ENCODE peak calls at places on chromosomes 1 and 21, in six cellular contexts. H is OCI-LY7; B is heart left ventricle; W is psoas muscle; L is CD8-positive, alpha-beta T cell; G is cardiac muscle cell. E is an unnamed sample. For H3K4me1, the result is how much of the 10 kb centered on the place peaks cover.

GRCh38 chr1:170674239-170674638 is 10.3 kb downstream of the PRRX1 start:
- DNase-seq in W (no peak), B (no peak), L (no peak), G (peak), H (no peak), E (no peak)

GRCh38 chr1:99681583-99681982 is 35.7 kb downstream of the PALMD start:
- DNase-seq in L (no peak), W (no peak), G (peak), B (peak), H (no peak), E (no peak)

GRCh38 chr1:156499703-156500577 is 635 bp downstream of the MEF2D start:
- DNase-seq in W (peak), L (peak), B (peak), H (peak), G (no peak), E (no peak)

GRCh38 chr1:2392686-2393085 is 1.0 kb downstream of the RER1 start:
- DNase-seq in W (no peak), B (no peak), G (no peak), H (no peak), L (no peak), E (no peak)

GRCh38 chr1:6082430-6082971 is 36.8 kb downstream of the KCNAB2 start:
- DNase-seq in B (no peak), L (no peak), G (peak), W (peak), H (no peak), E (no peak)

GRCh38 chr1:212237651-212238050 is 47.6 kb upstream of the PPP2R5A start:
- DNase-seq in G (no peak), B (no peak), H (no peak), W (no peak), L (no peak), E (no peak)

GRCh38 chr1:150173161-150173585 is 23.5 kb downstream of the PLEKHO1 start:
- DNase-seq in L (no peak), H (no peak), G (no peak), B (no peak), W (no peak), E (no peak)

GRCh38 chr1:232868793-232869491 is 63.7 kb downstream of the MAP10 start:
- DNase-seq in B (peak), W (peak), G (peak), H (no peak), L (no peak), E (peak)

GRCh38 chr21:43758132-43758619 is 17.9 kb downstream of the CSTB start:
- DNase-seq in W (peak), L (no peak), G (peak), H (no peak), B (no peak), E (no peak)
- H3K4me3 ChIP-seq in W (peak), L (no peak), G (no peak), H (no peak), B (peak), E (no peak)

GRCh38 chr1:1122078-1122811 is 6.4 kb upstream of the C1orf159 start:
- DNase-seq in L (peak), W (peak), B (peak), G (peak), H (peak), E (peak)
- H3K4me1 ChIP-seq in L (under half), W (under half), B (under half), G (under half), H (under half), E (under half)

GRCh38 chr1:10677508-10678364 is 118.7 kb downstream of the CASZ1 start:
- DNase-seq in G (no peak), B (peak), L (no peak), H (no peak), W (no peak), E (peak)

GRCh38 chr1:10676987-10677386 is 119.5 kb downstream of the CASZ1 start:
- DNase-seq in B (no peak), G (no peak), H (no peak), L (no peak), W (no peak), E (no peak)

GRCh38 chr1:10679521-10680220 is 116.8 kb downstream of the CASZ1 start:
- DNase-seq in L (no peak), G (peak), B (peak), W (no peak), H (peak), E (no peak)

GRCh38 chr1:10678852-10679251 is 117.6 kb downstream of the CASZ1 start:
- DNase-seq in G (no peak), L (no peak), H (no peak), W (no peak), B (no peak), E (no peak)

GRCh38 chr1:10678395-10678794 is 118.1 kb downstream of the CASZ1 start:
- DNase-seq in B (no peak), H (no peak), G (no peak), W (no peak), L (no peak), E (no peak)
- H3K4me3 ChIP-seq in B (no peak), H (no peak), G (no peak), W (no peak), L (no peak), E (no peak)

GRCh38 chr21:37453350-37453749 is 86.8 kb downstream of the DYRK1A start:
- DNase-seq in H (no peak), L (no peak), B (no peak), G (no peak), W (no peak), E (no peak)
- H3K4me1 ChIP-seq in H (under half), L (under half), B (half or more), G (half or more), W (half or more), E (under half)

GRCh38 chr1:29879217-29879616 is 642.9 kb downstream of the PTPRU start:
- DNase-seq in H (no peak), L (no peak), B (no peak), W (no peak), G (no peak), E (no peak)
- H3K4me3 ChIP-seq in H (no peak), L (no peak), B (no peak), W (no peak), G (no peak), E (no peak)

DNA sequence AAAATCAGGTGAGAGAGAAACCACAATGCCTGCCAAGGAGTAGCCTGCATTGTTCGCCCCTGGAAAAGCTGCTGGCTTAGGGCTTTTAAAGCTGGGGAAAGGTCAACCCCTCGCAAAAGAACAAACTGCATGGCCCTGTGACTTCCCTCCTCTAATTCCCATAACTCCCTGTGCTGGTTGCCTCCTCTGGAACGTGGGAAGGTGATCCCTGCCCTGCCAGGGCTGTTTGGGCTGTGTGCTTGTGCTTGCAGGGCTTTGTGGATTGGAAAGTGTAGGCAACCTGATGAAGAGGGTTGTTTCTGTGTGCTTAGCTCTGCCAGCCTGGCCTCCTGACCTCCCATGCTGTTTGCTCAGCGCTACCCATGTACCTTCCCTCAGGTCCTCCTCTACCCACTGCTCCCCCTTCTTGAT is 146.8 kb downstream of the PLPP3 start:
- DNase-seq in G (no peak), L (no peak), B (no peak), W (no peak), H (no peak), E (peak)
- H3K4me1 ChIP-seq in G (under half), L (under half), B (under half), W (under half), H (under half), E (under half)

DNA sequence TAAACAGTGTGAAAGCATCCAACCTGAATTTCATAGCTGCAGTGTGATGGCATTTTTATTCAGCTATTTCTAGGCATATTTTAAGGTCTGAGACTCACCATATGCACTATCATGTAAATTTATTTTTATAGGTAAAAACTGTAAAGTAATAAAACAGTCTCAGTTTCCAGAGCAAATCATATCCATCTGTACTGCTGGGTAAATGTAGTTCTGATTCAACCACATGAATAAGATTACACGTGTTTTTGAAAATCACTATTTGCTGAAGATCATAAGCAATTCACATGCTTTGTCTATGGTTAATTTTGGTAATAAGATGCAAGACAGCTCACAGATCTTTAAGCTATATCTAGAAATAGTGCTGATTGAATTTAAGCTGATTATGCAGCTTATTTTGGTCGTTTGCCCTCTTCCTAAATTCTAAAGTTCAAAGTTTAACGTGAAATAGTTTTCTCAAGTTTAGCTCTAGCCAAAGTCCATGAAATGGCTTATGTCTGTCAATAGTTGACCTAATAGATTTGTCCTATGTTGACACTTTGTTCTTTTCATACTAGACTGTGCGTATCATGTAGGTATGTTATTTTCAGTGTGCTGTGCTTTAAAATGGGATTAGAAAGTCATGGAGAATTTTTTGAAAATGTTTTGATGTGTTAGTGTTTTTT is 489.0 kb downstream of the USP25 start:
- DNase-seq in L (no peak), B (no peak), W (no peak), H (no peak), G (no peak), E (no peak)
- H3K4me3 ChIP-seq in L (no peak), B (no peak), W (no peak), H (no peak), G (no peak), E (no peak)

DNA sequence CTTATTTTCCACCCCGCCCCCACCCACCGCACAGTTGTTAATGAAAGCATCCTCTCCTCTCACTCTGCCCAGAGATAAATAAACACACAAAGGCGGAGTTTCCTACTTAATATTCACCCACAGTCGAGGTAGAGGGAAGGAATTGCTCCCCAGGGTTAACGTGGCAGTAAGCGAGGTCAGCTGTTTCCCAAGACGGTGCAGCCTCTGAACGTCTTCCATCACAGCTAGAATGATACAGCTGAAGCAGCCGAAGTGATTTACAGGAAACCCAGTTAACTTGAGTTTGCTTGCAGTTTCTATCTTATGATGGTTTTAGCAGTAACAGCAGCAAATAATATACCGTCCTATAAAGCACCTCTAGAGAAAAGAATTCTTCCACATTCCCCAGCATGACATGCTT is 283.9 kb downstream of the PBX1 start:
- DNase-seq in B (no peak), H (no peak), W (no peak), L (no peak), G (peak), E (no peak)
- H3K4me1 ChIP-seq in B (under half), H (under half), W (under half), L (under half), G (under half), E (under half)

GRCh38 chr1:12507631-12508030 is 110.4 kb downstream of the DHRS3 start:
- DNase-seq in L (no peak), G (no peak), H (no peak), B (no peak), W (no peak), E (no peak)

GRCh38 chr1:12505176-12505575 is 112.8 kb downstream of the DHRS3 start:
- DNase-seq in H (no peak), L (no peak), W (no peak), B (no peak), G (no peak), E (no peak)

GRCh38 chr1:12506581-12507280 is 111.3 kb downstream of the DHRS3 start:
- DNase-seq in G (no peak), H (no peak), B (no peak), W (no peak), L (no peak), E (no peak)

GRCh38 chr1:12503709-12504108 is 114.3 kb downstream of the DHRS3 start:
- DNase-seq in W (no peak), H (no peak), G (no peak), L (no peak), B (no peak), E (no peak)

DNA sequence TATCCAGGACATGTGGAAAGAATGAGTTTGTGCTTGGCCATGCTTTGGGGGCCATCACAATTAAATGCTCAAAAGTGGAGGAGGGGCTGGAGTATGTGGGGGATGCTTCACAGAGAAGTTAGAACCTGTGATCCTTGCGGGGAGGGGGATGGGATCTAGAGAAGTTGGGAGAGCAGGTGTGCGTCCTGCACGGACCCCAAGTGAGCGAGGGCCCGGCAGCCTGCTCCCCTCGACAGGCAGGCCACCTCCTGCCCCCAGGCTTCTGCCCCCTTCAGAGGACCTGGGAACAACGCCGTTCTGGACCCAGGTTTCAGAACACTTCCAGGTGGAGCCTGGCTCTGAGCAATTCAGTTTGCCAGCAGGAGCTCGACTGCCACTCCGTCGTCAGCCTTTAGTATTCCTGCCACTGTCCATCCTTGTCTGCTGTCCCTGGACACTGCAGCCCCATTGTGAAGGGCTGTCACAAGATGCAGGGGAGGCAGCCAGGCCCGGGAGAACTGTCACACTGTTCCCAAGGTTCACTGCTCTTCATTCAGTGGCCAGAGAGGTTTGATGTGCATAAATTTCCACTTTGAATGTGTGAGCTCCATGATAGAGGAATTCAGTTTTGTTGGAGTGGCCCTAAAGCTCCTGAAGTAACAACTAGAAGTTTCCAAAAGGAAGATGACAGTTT is 112.2 kb downstream of the DHRS3 start:
- DNase-seq in W (no peak), H (no peak), B (no peak), L (no peak), G (no peak), E (no peak)
- H3K4me3 ChIP-seq in W (no peak), H (no peak), B (no peak), L (no peak), G (no peak), E (no peak)

E was measured in right lobe of liver.